ENCODE peak calls at places on chromosomes 4 and X, in seven cellular contexts. H is cardiac fibroblast, X is GM12864, R is GM20000, I is esophagus muscularis mucosa, V is progenitor cell of endocrine pancreas, C is H9. E is an unnamed sample.

GRCh38 chr4:1802720-1803522 is 9.8 kb downstream of the FGFR3 start:
- DNase-seq in H (no peak), X (no peak), R (no peak), I (no peak), V (no peak), C (peak), E (no peak)

GRCh38 chrX:16202943-16203342 is 35.7 kb downstream of the MAGEB17 start:
- DNase-seq in H (no peak), X (no peak), R (no peak), I (no peak), V (no peak), C (no peak), E (no peak)

GRCh38 chr4:166972071-166972470 is 262.2 kb downstream of the SPOCK3 start:
- DNase-seq in H (peak), X (no peak), R (no peak), I (no peak), V (no peak), C (no peak), E (no peak)

GRCh38 chrX:43108828-43109227 is 330.9 kb upstream of the PPP1R2C start:
- DNase-seq in H (no peak), X (no peak), R (no peak), I (no peak), V (no peak), C (no peak), E (no peak)

GRCh38 chrX:135974279-135974856 is 580 bp upstream of the MMGT1 start:
- DNase-seq in H (peak), X (no peak), R (peak), I (peak), V (peak), C (peak), E (peak)

GRCh38 chr4:84901173-84901572 is 65.3 kb downstream of the WDFY3 start:
- DNase-seq in H (no peak), X (no peak), R (no peak), I (no peak), V (no peak), C (no peak), E (no peak)

GRCh38 chr4:52822583-52823477 is 39.3 kb upstream of the RASL11B start:
- DNase-seq in H (peak), X (no peak), R (no peak), I (peak), V (no peak), C (no peak), E (no peak)

GRCh38 chrX:22141061-22141460 is 108.9 kb downstream of the PHEX start:
- DNase-seq in H (no peak), X (no peak), R (no peak), I (no peak), V (no peak), C (no peak), E (no peak)

GRCh38 chrX:63761639-63762038 is 23.4 kb downstream of the ARHGEF9 start:
- DNase-seq in H (peak), X (no peak), R (no peak), I (no peak), V (no peak), C (no peak), E (no peak)

GRCh38 chr4:156598138-156598681 is 373.4 kb downstream of the PDGFC start:
- DNase-seq in H (peak), X (no peak), R (no peak), I (no peak), V (no peak), C (no peak), E (no peak)

GRCh38 chrX:154547245-154548027 is at the start of gene IKBKG:
- DNase-seq in H (peak), X (peak), R (peak), I (peak), V (peak), C (peak), E (peak)

GRCh38 chr4:87092389-87093141 is 127.9 kb downstream of the KLHL8 start:
- DNase-seq in H (peak), X (no peak), R (peak), I (no peak), V (no peak), C (no peak), E (no peak)

GRCh38 chr4:80967346-80967745 is 63.2 kb upstream of the BMP3 start:
- DNase-seq in H (no peak), X (no peak), R (no peak), I (no peak), V (no peak), C (no peak), E (no peak)

GRCh38 chrX:67543818-67544217 is at the start of gene AR:
- DNase-seq in H (peak), X (no peak), R (no peak), I (no peak), V (no peak), C (peak), E (peak)

GRCh38 chr4:74535471-74535870 is 90.5 kb downstream of the AREG start:
- DNase-seq in H (no peak), X (no peak), R (no peak), I (no peak), V (no peak), C (no peak), E (no peak)

GRCh38 chr4:56139241-56139827 is 190.6 kb downstream of the CEP135 start:
- DNase-seq in H (peak), X (no peak), R (no peak), I (peak), V (no peak), C (no peak), E (no peak)

GRCh38 chr4:101972791-101973190 is 182.3 kb downstream of the BANK1 start:
- DNase-seq in H (no peak), X (no peak), R (no peak), I (no peak), V (no peak), C (no peak), E (no peak)

GRCh38 chr4:150385606-150386005 is 196.3 kb upstream of the MAB21L2 start:
- DNase-seq in H (peak), X (no peak), R (no peak), I (no peak), V (no peak), C (no peak), E (no peak)

GRCh38 chr4:16598241-16599224 is 299.9 kb downstream of the LDB2 start:
- DNase-seq in H (peak), X (no peak), R (no peak), I (no peak), V (no peak), C (no peak), E (no peak)
- TF ChIP-seq CTCF in H (no peak), X (no peak), R (no peak), I (no peak), V (no peak), C (no peak), E (no peak)

DNA sequence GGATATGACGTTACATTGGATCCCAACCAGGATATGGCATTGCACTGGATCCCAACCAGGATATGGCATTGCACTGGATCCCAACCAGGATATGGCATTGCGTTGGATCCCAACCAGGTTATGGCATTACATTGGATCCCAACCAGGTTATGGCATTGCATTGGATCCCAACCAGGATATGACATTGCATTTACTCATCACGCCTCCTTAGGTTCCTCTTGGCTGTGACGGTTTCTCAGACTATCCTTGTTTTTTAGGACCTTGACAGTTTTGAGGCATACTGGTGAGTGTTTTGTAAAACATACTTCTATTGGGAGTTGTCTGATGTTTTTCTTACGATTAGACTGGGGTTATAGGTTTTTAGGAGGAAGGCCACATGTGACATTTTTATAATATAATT is 5.4 kb upstream of the ACSL1 start:
- DNase-seq in H (no peak), X (no peak), R (no peak), I (no peak), V (no peak), C (no peak), E (no peak)
- TF ChIP-seq CTCF in H (no peak), X (no peak), R (no peak), I (no peak), V (no peak), C (no peak), E (no peak)

GRCh38 chrX:23901805-23902204 is 5.9 kb downstream of the APOO start:
- DNase-seq in H (peak), X (no peak), R (peak), I (no peak), V (no peak), C (peak), E (no peak)
- TF ChIP-seq CTCF in H (peak), X (peak), R (peak), I (peak), V (peak), C (peak), E (no peak)

GRCh38 chr4:99120501-99120900 is 23.6 kb downstream of the ADH4 start:
- DNase-seq in H (no peak), X (no peak), R (no peak), I (no peak), V (no peak), C (no peak), E (no peak)

DNA sequence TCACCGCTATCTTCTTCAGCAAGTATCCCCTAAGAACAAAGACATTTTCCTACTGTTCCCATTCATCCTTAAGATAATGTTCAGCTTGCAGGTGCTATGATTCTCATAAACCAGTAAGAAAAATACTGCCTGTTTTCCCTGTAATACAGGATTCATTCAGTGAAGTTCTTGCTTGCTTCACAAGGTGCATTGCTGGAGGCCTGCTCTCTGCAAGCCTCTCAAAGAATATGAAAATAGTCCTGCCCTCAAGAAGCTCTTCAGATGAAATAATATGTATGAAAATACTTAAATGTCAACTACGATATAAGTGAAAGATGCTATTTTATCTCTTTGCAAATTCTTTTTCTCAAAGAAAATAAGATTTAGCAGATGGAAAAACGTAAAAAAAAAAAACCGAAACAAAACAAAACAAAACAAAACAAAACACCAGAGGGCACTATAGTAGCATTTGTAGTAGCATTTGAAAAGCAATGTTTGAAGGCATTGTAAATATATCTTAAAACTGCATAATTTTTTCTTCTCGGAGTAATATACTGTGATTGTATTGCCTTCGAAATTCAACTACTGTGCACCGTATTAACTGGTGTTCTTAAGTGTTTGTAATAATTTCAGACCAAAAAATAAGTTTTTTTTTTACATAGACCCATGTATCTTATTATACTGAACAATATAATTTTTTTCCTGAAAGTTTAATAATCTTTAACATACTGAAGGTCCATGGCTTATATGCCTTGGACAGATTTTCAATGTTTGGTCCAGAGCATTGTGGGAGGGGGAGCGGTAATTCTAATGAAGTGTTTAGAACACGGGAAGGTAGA is 26.0 kb downstream of the ADH4 start:
- DNase-seq in H (peak), X (no peak), R (peak), I (no peak), V (no peak), C (no peak), E (no peak)
- TF ChIP-seq CTCF in H (peak), X (peak), R (no peak), I (peak), V (peak), C (peak), E (no peak)

DNA sequence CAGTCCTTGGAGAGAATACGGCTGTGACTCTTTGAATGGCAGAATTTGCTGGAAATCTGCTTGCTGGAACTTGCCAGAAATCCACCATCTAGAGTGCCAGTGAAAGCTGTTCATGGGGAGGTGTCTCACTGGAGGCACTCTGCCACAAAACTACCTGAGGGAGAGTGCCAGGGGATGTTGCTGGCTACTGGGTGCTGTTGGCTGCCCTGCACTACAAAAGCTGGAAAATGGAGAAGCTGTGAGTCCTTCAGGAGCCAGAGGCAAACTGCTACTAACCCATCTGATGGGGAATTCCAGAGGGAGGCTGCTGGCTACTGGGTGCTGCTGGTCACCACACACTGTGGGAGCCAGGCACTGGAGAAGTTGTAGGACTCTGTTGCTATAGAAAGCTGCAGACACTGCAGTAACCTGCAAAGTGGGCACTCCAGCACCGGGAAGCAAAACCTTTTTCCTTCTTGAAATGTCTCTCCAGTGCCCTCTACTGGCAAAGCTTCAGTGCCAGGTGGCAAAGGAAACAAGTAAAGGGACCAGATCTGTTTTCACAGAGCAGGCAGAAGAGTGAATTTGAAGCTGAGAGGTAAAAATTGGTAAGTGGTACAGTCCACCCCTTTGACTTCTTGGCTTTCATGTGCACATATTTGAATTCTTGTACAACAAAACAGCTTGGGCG is 47.8 kb upstream of the HSD17B10 start:
- DNase-seq in H (peak), X (peak), R (peak), I (no peak), V (peak), C (peak), E (peak)
- TF ChIP-seq CTCF in H (peak), X (peak), R (peak), I (peak), V (peak), C (peak), E (peak)

DNA sequence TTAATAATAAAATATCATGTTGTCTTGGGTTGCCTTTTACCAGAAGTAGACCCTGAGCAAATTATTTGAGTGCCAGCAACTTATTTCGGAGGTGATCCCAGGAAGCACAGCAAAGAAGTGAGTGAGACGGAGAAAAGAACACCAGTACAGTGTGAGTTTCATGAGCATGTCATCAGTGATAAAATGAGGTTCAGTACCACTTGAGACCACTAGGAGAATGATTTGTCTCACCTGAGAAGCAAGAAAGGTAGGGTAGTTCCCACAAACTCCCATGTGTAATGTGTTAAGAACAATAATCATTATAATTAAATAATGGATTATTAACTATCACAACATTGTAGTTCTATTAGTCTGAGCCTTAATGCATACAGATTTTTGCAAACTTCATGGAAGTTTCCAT is 112.8 kb upstream of the DMD start:
- DNase-seq in H (no peak), X (no peak), R (no peak), I (no peak), V (no peak), C (no peak), E (no peak)
- TF ChIP-seq CTCF in H (peak), X (no peak), R (no peak), I (no peak), V (peak), C (peak), E (peak)

GRCh38 chrX:108245462-108245861 is 153.9 kb downstream of the ATG4A start:
- DNase-seq in H (no peak), X (no peak), R (no peak), I (no peak), V (no peak), C (no peak), E (no peak)
- TF ChIP-seq CTCF in H (no peak), X (peak), R (no peak), I (no peak), V (no peak), C (peak), E (no peak)

GRCh38 chr4:14752341-14753046 is 249.8 kb upstream of the CPEB2 start:
- DNase-seq in H (no peak), X (no peak), R (no peak), I (no peak), V (no peak), C (no peak), E (no peak)

GRCh38 chr4:14744346-14744745 is 257.9 kb upstream of the CPEB2 start:
- DNase-seq in H (no peak), X (no peak), R (no peak), I (peak), V (no peak), C (peak), E (no peak)

DNA sequence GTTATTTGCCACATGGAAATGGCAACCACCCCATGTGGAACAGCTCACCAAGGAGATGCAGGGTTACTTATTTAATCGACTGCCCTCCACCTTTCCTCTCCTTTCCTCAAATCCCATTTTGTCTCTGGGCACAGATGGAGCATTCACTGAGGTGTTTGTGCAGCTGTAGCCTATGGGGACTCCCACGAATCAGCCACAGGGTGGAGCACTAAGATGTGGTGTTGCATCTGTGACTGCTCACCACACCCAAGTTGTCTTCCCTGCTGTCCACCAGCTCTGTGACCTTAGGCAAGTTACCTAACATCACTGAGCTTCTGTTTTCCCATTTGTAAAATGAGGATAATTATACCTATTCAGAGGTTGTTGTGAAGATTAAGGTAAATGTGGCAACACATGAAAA is 252.4 kb upstream of the CPEB2 start:
- DNase-seq in H (peak), X (no peak), R (peak), I (peak), V (no peak), C (peak), E (no peak)
- TF ChIP-seq CTCF in H (peak), X (peak), R (peak), I (peak), V (peak), C (peak), E (no peak)

E was measured in glutamatergic neuron.